ENCODE peak calls at places on chromosomes 5 and 9, in five cellular contexts. N is ovary, A is A549, Q is suprapubic skin, Z is K562. L is an unnamed sample.

GRCh38 chr9:3920586-3921582 is 379.0 kb downstream of the GLIS3 start:
- DNase-seq in N (no peak), A (peak), Q (no peak), Z (no peak), L (no peak)

GRCh38 chr9:83299556-83299955 is 236.6 kb upstream of the RASEF start:
- DNase-seq in N (no peak), A (peak), Q (no peak), Z (no peak), L (no peak)

GRCh38 chr5:58666598-58667595 is 84.0 kb downstream of the RAB3C start:
- DNase-seq in N (no peak), A (no peak), Q (no peak), Z (no peak), L (no peak)

GRCh38 chr5:45847877-45848276 is 151.7 kb upstream of the HCN1 start:
- DNase-seq in N (no peak), A (no peak), Q (no peak), Z (no peak), L (no peak)

GRCh38 chr9:91273853-91274552 is 87.7 kb downstream of the AUH start:
- DNase-seq in N (no peak), A (peak), Q (no peak), Z (peak), L (no peak)

GRCh38 chr5:38616061-38616460 is 59.6 kb upstream of the LIFR start:
- DNase-seq in N (peak), A (no peak), Q (no peak), Z (no peak), L (no peak)

GRCh38 chr5:119470851-119471451 is 18.7 kb downstream of the HSD17B4 start:
- DNase-seq in N (no peak), A (peak), Q (no peak), Z (peak), L (no peak)

GRCh38 chr9:113990975-113991471 is 87.1 kb downstream of the AMBP start:
- DNase-seq in N (no peak), A (no peak), Q (peak), Z (no peak), L (no peak)

GRCh38 chr5:98934581-98934980 is 5.8 kb upstream of the CHD1 start:
- DNase-seq in N (no peak), A (no peak), Q (no peak), Z (no peak), L (no peak)

GRCh38 chr5:31530541-31531265 is 1.2 kb downstream of the DROSHA start:
- DNase-seq in N (no peak), A (no peak), Q (no peak), Z (peak), L (no peak)

GRCh38 chr9:108830292-108830691 is 25.5 kb downstream of the ACTL7B start:
- DNase-seq in N (no peak), A (no peak), Q (no peak), Z (no peak), L (no peak)

GRCh38 chr9:124360277-124360676 is 55.0 kb downstream of the PSMB7 start:
- DNase-seq in N (no peak), A (no peak), Q (no peak), Z (no peak), L (no peak)

GRCh38 chr5:96880402-96881164 is 4.3 kb downstream of the ERAP2 start:
- DNase-seq in N (no peak), A (peak), Q (no peak), Z (no peak), L (no peak)

GRCh38 chr5:98927242-98927987 is 1.4 kb downstream of the CHD1 start:
- DNase-seq in N (peak), A (peak), Q (no peak), Z (peak), L (no peak)

GRCh38 chr9:73152445-73152844 is 780 bp downstream of the ANXA1 start:
- DNase-seq in N (no peak), A (no peak), Q (no peak), Z (no peak), L (no peak)

GRCh38 chr9:5336683-5337082 is 3.0 kb downstream of the RLN1 start:
- DNase-seq in N (no peak), A (no peak), Q (no peak), Z (no peak), L (no peak)

GRCh38 chr5:109992264-109992915 is 302.7 kb downstream of the MAN2A1 start:
- DNase-seq in N (no peak), A (no peak), Q (no peak), Z (no peak), L (no peak)

GRCh38 chr5:73514418-73514817 is 16.2 kb downstream of the BTF3 start:
- DNase-seq in N (no peak), A (no peak), Q (no peak), Z (no peak), L (no peak)

GRCh38 chr9:133406480-133407307 is 11.1 kb downstream of the REXO4 start:
- DNase-seq in N (peak), A (peak), Q (no peak), Z (peak), L (peak)

GRCh38 chr5:40154194-40154593 is 525.5 kb upstream of the PTGER4 start:
- DNase-seq in N (no peak), A (no peak), Q (no peak), Z (no peak), L (no peak)

GRCh38 chr9:82410306-82410705 is 421.7 kb downstream of the SPATA31D1 start:
- DNase-seq in N (no peak), A (peak), Q (no peak), Z (no peak), L (no peak)

DNA sequence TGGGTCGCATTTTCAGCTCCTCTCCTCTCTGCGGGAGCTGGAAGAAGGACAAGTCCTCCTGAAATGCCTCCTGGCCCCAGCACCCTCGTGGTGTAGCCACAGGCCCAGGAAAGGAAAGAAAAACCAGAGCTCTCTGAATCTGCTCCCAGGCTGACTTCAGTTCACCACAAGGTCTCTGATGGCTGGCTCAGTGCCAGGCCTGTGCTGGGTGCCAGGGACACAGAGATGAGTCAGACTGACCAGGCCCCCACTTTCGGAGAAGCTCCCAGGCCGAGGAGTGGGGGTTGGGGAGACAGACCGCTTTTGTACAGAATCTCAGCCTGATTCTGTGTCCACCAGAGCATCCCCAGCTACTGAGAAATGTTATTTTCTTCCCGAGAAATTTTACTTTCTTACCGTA is 12.1 kb downstream of the GLIPR2 start:
- DNase-seq in N (peak), A (peak), Q (peak), Z (peak), L (peak)
- TF ChIP-seq CTCF in N (no peak), A (no peak), Q (no peak), Z (no peak), L (no peak)

GRCh38 chr5:10661401-10661800 is 97.5 kb downstream of the ANKRD33B start:
- DNase-seq in N (no peak), A (no peak), Q (no peak), Z (no peak), L (no peak)

GRCh38 chr5:10665799-10666198 is 95.2 kb downstream of the DAP start:
- DNase-seq in N (no peak), A (no peak), Q (no peak), Z (no peak), L (no peak)

GRCh38 chr5:10662083-10662482 is 98.2 kb downstream of the ANKRD33B start:
- DNase-seq in N (no peak), A (no peak), Q (no peak), Z (no peak), L (no peak)

GRCh38 chr5:10662661-10663245 is 98.3 kb downstream of the DAP start:
- DNase-seq in N (no peak), A (no peak), Q (no peak), Z (no peak), L (no peak)

DNA sequence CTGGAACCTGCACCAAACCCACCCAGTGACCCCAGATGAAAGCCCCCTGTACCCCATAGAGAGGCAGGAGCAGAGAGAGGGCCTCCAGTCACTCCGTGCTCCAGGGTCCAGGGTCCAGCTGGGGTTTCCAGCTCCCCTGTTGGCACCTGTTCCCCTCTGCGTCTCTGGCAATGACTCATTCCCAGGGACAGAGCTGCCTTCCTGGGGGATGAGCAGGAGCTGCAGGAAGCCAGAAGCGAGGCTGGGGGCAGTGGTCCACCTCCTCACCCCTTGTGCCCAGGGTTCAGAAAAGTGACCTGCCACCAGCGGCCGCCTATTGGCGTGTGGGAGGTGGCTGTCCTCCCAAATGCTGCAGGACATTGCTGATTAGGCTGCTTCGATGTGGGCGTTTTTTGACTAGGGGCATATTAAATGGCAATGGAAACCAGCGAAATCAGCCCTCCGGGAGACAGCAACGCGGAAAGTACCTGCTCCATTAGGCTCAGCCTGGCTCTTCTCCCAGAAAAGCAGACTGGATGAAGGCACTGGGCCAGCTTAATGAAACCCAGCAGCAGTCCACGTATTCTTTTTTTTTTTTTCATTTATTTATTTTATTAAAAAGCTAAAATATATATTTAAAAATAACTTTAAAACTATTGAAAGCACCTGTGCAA is 97.4 kb downstream of the DAP start:
- DNase-seq in N (no peak), A (no peak), Q (no peak), Z (no peak), L (peak)
- TF ChIP-seq EP300 in N (no peak), A (no peak), Q (no peak), Z (no peak), L (no peak)

DNA sequence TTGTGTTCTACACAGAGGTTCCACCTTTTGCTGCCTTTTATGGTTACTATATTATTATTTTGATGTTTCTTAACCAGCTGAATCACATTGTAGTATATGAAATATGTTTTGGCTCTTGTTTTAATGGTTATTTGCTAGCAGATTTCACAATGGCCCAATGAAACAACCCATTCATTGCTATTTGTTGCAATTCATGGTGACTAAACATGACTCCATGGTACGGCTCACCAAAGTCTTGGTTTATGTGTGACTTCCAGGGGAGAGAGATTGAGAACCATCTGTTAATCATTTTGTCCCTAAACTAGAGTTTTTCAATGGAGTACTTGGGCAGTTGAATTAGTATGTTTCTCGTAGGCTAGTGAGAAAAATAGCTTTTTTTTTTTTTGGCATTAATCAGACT is 108.4 kb downstream of the GHR start:
- DNase-seq in N (no peak), A (no peak), Q (no peak), Z (no peak), L (no peak)
- H3K4me3 ChIP-seq in N (no peak), A (no peak), Q (no peak), Z (no peak), L (no peak)

GRCh38 chr9:109856785-109857184 is 76.8 kb downstream of the PALM2AKAP2 start:
- DNase-seq in N (peak), A (no peak), Q (no peak), Z (peak), L (no peak)

GRCh38 chr9:109857337-109857736 is 77.3 kb downstream of the PALM2AKAP2 start:
- DNase-seq in N (no peak), A (no peak), Q (no peak), Z (no peak), L (no peak)

GRCh38 chr9:109861918-109862317 is 81.9 kb downstream of the PALM2AKAP2 start:
- DNase-seq in N (no peak), A (no peak), Q (no peak), Z (no peak), L (no peak)

GRCh38 chr9:109861499-109861898 is 81.5 kb downstream of the PALM2AKAP2 start:
- DNase-seq in N (no peak), A (no peak), Q (no peak), Z (no peak), L (no peak)

DNA sequence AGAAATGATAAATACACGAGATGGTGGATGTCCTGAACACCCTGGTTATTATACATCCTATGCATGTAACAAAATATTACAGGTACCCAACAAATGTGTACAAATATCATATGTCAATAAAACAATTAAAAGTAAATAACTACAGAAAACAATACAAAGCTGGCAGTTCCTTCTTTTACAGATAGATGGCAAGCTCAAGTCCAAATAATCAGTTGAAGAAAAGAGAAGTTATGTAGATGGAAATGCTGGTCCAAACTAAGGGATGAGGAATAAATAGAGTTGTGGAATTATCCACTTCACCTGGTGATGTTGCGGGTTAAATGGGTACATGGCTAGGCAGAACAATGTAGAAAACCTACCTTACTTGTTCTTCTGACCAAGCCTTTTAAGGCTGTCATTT is 79.4 kb downstream of the PALM2AKAP2 start:
- DNase-seq in N (no peak), A (no peak), Q (no peak), Z (no peak), L (no peak)
- TF ChIP-seq CTCF in N (no peak), A (no peak), Q (no peak), Z (no peak), L (no peak)

GRCh38 chr5:157252741-157253465 is 13.0 kb upstream of the CYFIP2 start:
- DNase-seq in N (no peak), A (no peak), Q (no peak), Z (no peak), L (no peak)
- TF ChIP-seq EP300 in N (no peak), A (no peak), Q (no peak), Z (no peak), L (no peak)

GRCh38 chr5:134506054-134507039 is 19.1 kb upstream of the JADE2 start:
- DNase-seq in N (no peak), A (peak), Q (no peak), Z (peak), L (no peak)
- H3K4me3 ChIP-seq in N (peak), A (peak), Q (peak), Z (no peak), L (no peak)